ENCODE peak calls at places on chromosomes 5 and 9, in six cellular contexts. One of them, this sample, is unnamed.

GRCh38 chr9:132042324-132042723 is 37.3 kb downstream of the MED27 start:
- DNase-seq in HepG2: no peak
- DNase-seq in H1: no peak
- DNase-seq in GM12891: no peak
- DNase-seq in GM12878: no peak
- DNase-seq in K562: peak
- DNase-seq in this sample: no peak

GRCh38 chr5:143431789-143432188 is 28.3 kb upstream of the NR3C1 start:
- DNase-seq in HepG2: no peak
- DNase-seq in H1: no peak
- DNase-seq in GM12891: no peak
- DNase-seq in GM12878: no peak
- DNase-seq in K562: no peak
- DNase-seq in this sample: no peak

GRCh38 chr5:102855684-102856373 is 100.7 kb downstream of the PAM start:
- DNase-seq in HepG2: no peak
- DNase-seq in H1: no peak
- DNase-seq in GM12891: no peak
- DNase-seq in GM12878: no peak
- DNase-seq in K562: no peak
- DNase-seq in this sample: no peak

GRCh38 chr5:60339691-60340191 is 360.2 kb downstream of the DEPDC1B start:
- DNase-seq in HepG2: no peak
- DNase-seq in H1: no peak
- DNase-seq in GM12891: no peak
- DNase-seq in GM12878: no peak
- DNase-seq in K562: no peak
- DNase-seq in this sample: no peak

GRCh38 chr9:19127881-19128719 is 808 bp upstream of the PLIN2 start:
- DNase-seq in HepG2: no peak
- DNase-seq in H1: no peak
- DNase-seq in GM12891: no peak
- DNase-seq in GM12878: no peak
- DNase-seq in K562: no peak
- DNase-seq in this sample: no peak

GRCh38 chr5:132323202-132323601 is 29.0 kb downstream of the SLC22A4 start:
- DNase-seq in HepG2: no peak
- DNase-seq in H1: no peak
- DNase-seq in GM12891: no peak
- DNase-seq in GM12878: no peak
- DNase-seq in K562: peak
- DNase-seq in this sample: no peak

GRCh38 chr9:117555964-117556629 is 141.2 kb upstream of the ASTN2 start:
- DNase-seq in HepG2: peak
- DNase-seq in H1: peak
- DNase-seq in GM12891: peak
- DNase-seq in GM12878: peak
- DNase-seq in K562: peak
- DNase-seq in this sample: peak

GRCh38 chr5:154214236-154215106 is 23.9 kb downstream of the GALNT10 start:
- DNase-seq in HepG2: no peak
- DNase-seq in H1: no peak
- DNase-seq in GM12891: no peak
- DNase-seq in GM12878: no peak
- DNase-seq in K562: no peak
- DNase-seq in this sample: no peak

GRCh38 chr5:98774192-98775046 is 956 bp downstream of the RGMB start:
- DNase-seq in HepG2: peak
- DNase-seq in H1: no peak
- DNase-seq in GM12891: peak
- DNase-seq in GM12878: no peak
- DNase-seq in K562: peak
- DNase-seq in this sample: peak

GRCh38 chr9:68705636-68706578 is 867 bp downstream of the PIP5K1B start:
- DNase-seq in HepG2: peak
- DNase-seq in H1: no peak
- DNase-seq in GM12891: no peak
- DNase-seq in GM12878: no peak
- DNase-seq in K562: peak
- DNase-seq in this sample: peak

GRCh38 chr5:114055318-114055788 is 306.5 kb upstream of the KCNN2 start:
- DNase-seq in HepG2: no peak
- DNase-seq in H1: peak
- DNase-seq in GM12891: no peak
- DNase-seq in GM12878: no peak
- DNase-seq in K562: no peak
- DNase-seq in this sample: no peak

GRCh38 chr9:35798658-35799366 is 7.4 kb downstream of the NPR2 start:
- DNase-seq in HepG2: peak
- DNase-seq in H1: no peak
- DNase-seq in GM12891: no peak
- DNase-seq in GM12878: no peak
- DNase-seq in K562: peak
- DNase-seq in this sample: no peak

GRCh38 chr5:6593148-6594016 is 39.5 kb downstream of the NSUN2 start:
- DNase-seq in HepG2: no peak
- DNase-seq in H1: no peak
- DNase-seq in GM12891: no peak
- DNase-seq in GM12878: no peak
- DNase-seq in K562: peak
- DNase-seq in this sample: no peak

GRCh38 chr9:8349369-8349768 is 549.8 kb upstream of the DMAC1 start:
- DNase-seq in HepG2: no peak
- DNase-seq in H1: no peak
- DNase-seq in GM12891: no peak
- DNase-seq in GM12878: no peak
- DNase-seq in K562: no peak
- DNase-seq in this sample: no peak

GRCh38 chr5:136006164-136006563 is 22.6 kb upstream of the TGFBI start:
- DNase-seq in HepG2: no peak
- DNase-seq in H1: no peak
- DNase-seq in GM12891: no peak
- DNase-seq in GM12878: no peak
- DNase-seq in K562: no peak
- DNase-seq in this sample: no peak

GRCh38 chr5:107670028-107670926 is 460 bp downstream of the EFNA5 start:
- DNase-seq in HepG2: no peak
- DNase-seq in H1: no peak
- DNase-seq in GM12891: peak
- DNase-seq in GM12878: no peak
- DNase-seq in K562: no peak
- DNase-seq in this sample: peak

GRCh38 chr5:107669543-107670027 is 1.2 kb downstream of the EFNA5 start:
- DNase-seq in HepG2: no peak
- DNase-seq in H1: no peak
- DNase-seq in GM12891: no peak
- DNase-seq in GM12878: no peak
- DNase-seq in K562: no peak
- DNase-seq in this sample: peak

GRCh38 chr5:107672212-107673105 is 1.7 kb upstream of the EFNA5 start:
- DNase-seq in HepG2: peak
- DNase-seq in H1: peak
- DNase-seq in GM12891: peak
- DNase-seq in GM12878: no peak
- DNase-seq in K562: peak
- DNase-seq in this sample: peak

GRCh38 chr5:107671742-107672211 is 1.0 kb upstream of the EFNA5 start:
- DNase-seq in HepG2: no peak
- DNase-seq in H1: no peak
- DNase-seq in GM12891: peak
- DNase-seq in GM12878: no peak
- DNase-seq in K562: no peak
- DNase-seq in this sample: peak

DNA sequence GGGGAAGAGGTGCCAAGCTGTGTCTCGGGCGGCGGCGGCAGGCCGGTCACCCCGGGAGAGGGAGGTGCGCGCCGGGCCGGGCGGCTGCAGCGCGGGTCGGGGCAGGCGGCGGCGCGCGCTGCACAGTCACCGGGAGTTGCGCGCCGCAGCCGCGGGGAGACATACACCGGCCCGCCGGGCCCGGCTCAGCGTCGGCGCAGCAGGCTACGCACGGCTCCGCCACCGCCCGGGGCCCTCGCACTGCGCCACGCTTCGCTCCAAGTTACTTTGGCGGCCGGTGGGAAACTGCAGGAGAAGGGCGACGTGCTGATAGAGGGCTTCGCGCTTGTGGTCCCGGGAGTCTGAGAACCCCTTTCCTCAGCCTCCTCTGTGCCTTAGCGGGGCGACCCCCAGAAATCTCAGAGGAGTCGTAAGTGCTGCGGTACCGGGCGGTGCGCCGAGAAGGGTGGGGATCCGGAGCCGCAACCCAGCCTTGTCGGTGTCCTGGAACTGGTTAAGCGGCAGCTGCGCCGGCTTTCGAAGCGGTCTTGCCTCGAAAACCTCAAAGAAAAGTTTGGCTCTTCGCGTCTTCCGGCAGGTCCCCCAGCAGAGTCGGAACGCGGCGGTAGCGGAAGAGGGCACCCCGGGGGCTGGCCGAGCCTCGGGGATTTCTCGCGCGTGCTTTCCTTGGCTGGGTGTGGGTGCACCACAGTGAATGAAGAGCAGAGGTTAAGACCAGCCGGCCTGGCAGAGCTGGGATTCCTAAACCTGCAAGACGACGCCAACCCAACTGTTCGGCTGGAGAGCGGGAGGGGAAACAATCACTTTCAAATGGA is at the start of gene EFNA5:
- DNase-seq in HepG2: no peak
- DNase-seq in H1: no peak
- DNase-seq in GM12891: peak
- DNase-seq in GM12878: no peak
- DNase-seq in K562: no peak
- DNase-seq in this sample: peak
- TF ChIP-seq POLR2AphosphoS5 in HepG2: no peak
- TF ChIP-seq POLR2AphosphoS5 in H1: no peak
- TF ChIP-seq POLR2AphosphoS5 in GM12891: no peak
- TF ChIP-seq POLR2AphosphoS5 in GM12878: no peak
- TF ChIP-seq POLR2AphosphoS5 in K562: no peak
- TF ChIP-seq POLR2AphosphoS5 in this sample: no peak

DNA sequence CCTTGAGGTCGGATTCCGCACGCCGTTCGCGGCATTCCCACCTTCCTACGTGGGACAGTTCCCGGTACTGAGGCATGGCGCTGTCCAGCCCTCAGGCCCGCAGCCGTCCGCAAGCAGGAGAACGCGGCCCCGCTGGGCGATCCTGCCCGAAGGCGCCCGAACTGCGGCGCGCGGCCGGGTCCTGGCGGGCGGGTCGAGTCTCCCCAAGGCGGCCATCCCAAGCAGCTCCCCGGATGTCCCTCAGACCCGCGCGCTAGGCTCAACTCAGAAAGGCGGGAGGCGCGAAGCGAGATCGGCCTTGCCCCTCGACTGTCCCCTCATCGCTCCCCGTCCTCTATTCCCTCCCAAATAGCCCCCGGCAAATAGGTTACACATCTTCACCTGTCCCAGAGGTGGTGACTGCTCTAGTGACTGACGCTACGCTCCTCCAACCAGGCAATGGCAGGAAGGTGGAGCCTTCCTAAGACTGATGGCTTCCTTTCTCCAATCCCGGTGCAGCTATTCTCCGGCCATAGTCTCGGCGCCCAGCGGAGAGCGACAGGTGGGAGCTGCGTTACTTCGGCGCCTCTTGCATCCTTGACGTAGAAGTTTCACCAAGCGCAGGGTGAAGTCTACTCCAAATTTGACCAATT is 787 bp upstream of the ANKHD1 start:
- DNase-seq in HepG2: peak
- DNase-seq in H1: peak
- DNase-seq in GM12891: peak
- DNase-seq in GM12878: peak
- DNase-seq in K562: peak
- DNase-seq in this sample: peak
- TF ChIP-seq POLR2A in HepG2: peak
- TF ChIP-seq POLR2A in H1: peak
- TF ChIP-seq POLR2A in GM12891: peak
- TF ChIP-seq POLR2A in GM12878: peak
- TF ChIP-seq POLR2A in K562: peak
- TF ChIP-seq POLR2A in this sample: peak

GRCh38 chr5:10530601-10531320 is 33.1 kb upstream of the ANKRD33B start:
- DNase-seq in HepG2: no peak
- DNase-seq in H1: no peak
- DNase-seq in GM12891: no peak
- DNase-seq in GM12878: no peak
- DNase-seq in K562: no peak
- DNase-seq in this sample: no peak

GRCh38 chr5:10527281-10527950 is 36.5 kb upstream of the ANKRD33B start:
- DNase-seq in HepG2: no peak
- DNase-seq in H1: no peak
- DNase-seq in GM12891: no peak
- DNase-seq in GM12878: no peak
- DNase-seq in K562: no peak
- DNase-seq in this sample: no peak

GRCh38 chr5:10525124-10525495 is 38.8 kb upstream of the ANKRD33B start:
- DNase-seq in HepG2: no peak
- DNase-seq in H1: no peak
- DNase-seq in GM12891: no peak
- DNase-seq in GM12878: no peak
- DNase-seq in K562: no peak
- DNase-seq in this sample: no peak

GRCh38 chr5:10528827-10529226 is 35.0 kb upstream of the ANKRD33B start:
- DNase-seq in HepG2: no peak
- DNase-seq in H1: no peak
- DNase-seq in GM12891: no peak
- DNase-seq in GM12878: no peak
- DNase-seq in K562: no peak
- DNase-seq in this sample: no peak

DNA sequence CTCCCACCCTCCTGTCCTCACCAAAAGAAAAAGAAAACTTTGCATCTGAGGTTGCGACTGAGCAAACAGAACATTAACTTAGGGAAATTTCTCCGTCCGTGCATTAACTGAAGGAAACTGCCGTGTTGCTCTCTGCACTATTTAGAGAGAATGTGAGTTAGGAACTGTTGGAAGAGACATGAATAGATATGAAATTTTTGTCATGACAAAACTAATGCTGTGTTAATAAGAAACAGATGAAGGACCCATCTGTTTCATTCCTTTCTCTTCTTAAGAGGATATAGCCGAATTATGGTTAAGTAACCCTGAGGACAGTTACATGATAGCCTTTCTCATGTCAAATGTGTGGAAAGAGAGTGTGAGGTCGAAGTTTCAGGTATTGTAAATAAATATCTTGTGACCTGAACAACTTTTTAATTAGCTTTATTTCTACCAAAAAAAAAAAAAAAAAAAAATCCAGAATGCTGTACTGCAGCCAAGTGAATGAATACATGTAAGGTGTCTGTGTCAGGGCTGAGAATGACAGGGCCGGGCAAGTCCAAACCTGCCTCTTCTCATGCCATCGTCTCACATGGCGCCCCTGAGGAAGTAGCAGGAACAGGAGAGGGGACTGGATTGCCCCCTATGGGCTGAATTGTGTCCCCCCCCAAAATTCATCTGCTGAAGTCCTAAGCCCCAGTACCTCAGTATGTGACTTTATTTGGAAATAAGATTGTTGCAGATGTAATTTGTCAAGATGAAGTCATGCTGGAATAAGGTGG is 35.6 kb upstream of the ANKRD33B start:
- DNase-seq in HepG2: no peak
- DNase-seq in H1: no peak
- DNase-seq in GM12891: no peak
- DNase-seq in GM12878: no peak
- DNase-seq in K562: no peak
- DNase-seq in this sample: no peak
- TF ChIP-seq TAF1 in HepG2: no peak
- TF ChIP-seq TAF1 in H1: no peak
- TF ChIP-seq TAF1 in GM12891: no peak
- TF ChIP-seq TAF1 in GM12878: no peak
- TF ChIP-seq TAF1 in K562: no peak
- TF ChIP-seq TAF1 in this sample: no peak

GRCh38 chr9:88583901-88584596 is 49.1 kb downstream of the NXNL2 start:
- DNase-seq in HepG2: no peak
- DNase-seq in H1: no peak
- DNase-seq in GM12891: no peak
- DNase-seq in GM12878: no peak
- DNase-seq in K562: no peak
- DNase-seq in this sample: no peak
- TF ChIP-seq POLR2AphosphoS5 in HepG2: no peak
- TF ChIP-seq POLR2AphosphoS5 in H1: no peak
- TF ChIP-seq POLR2AphosphoS5 in GM12891: no peak
- TF ChIP-seq POLR2AphosphoS5 in GM12878: no peak
- TF ChIP-seq POLR2AphosphoS5 in K562: no peak
- TF ChIP-seq POLR2AphosphoS5 in this sample: no peak